ENCODE peak calls at places on chromosomes 4 and X, in seven cellular contexts. One of them, this sample, is unnamed.

GRCh38 chr4:113404846-113405245 is 355.4 kb downstream of the ANK2 start:
- DNase-seq in activated CD4-positive, alpha-beta T cell treated with anti-CD3 and anti-CD28 coated beads, Interleukin-2, amount 50 U/mL, for 1 hour: no peak
- DNase-seq in aorta: no peak
- DNase-seq in neuronal stem cell: no peak
- DNase-seq in HuH-7: no peak
- DNase-seq in Kasumi-1: no peak
- DNase-seq in CD4-positive, alpha-beta T cell: no peak
- DNase-seq in this sample: no peak

GRCh38 chr4:10281996-10282395 is 165.4 kb upstream of the WDR1 start:
- DNase-seq in activated CD4-positive, alpha-beta T cell treated with anti-CD3 and anti-CD28 coated beads, Interleukin-2, amount 50 U/mL, for 1 hour: no peak
- DNase-seq in aorta: no peak
- DNase-seq in neuronal stem cell: no peak
- DNase-seq in HuH-7: no peak
- DNase-seq in Kasumi-1: no peak
- DNase-seq in CD4-positive, alpha-beta T cell: no peak
- DNase-seq in this sample: no peak

GRCh38 chr4:1323635-1324442 is 23.2 kb upstream of the UVSSA start:
- DNase-seq in activated CD4-positive, alpha-beta T cell treated with anti-CD3 and anti-CD28 coated beads, Interleukin-2, amount 50 U/mL, for 1 hour: no peak
- DNase-seq in aorta: peak
- DNase-seq in neuronal stem cell: no peak
- DNase-seq in HuH-7: no peak
- DNase-seq in Kasumi-1: no peak
- DNase-seq in CD4-positive, alpha-beta T cell: no peak
- DNase-seq in this sample: no peak

GRCh38 chrX:13748486-13748885 is 13.9 kb downstream of the OFD1 start:
- DNase-seq in activated CD4-positive, alpha-beta T cell treated with anti-CD3 and anti-CD28 coated beads, Interleukin-2, amount 50 U/mL, for 1 hour: no peak
- DNase-seq in aorta: no peak
- DNase-seq in neuronal stem cell: no peak
- DNase-seq in HuH-7: no peak
- DNase-seq in Kasumi-1: no peak
- DNase-seq in CD4-positive, alpha-beta T cell: no peak
- DNase-seq in this sample: no peak

GRCh38 chr4:71864380-71864779 is 80.5 kb upstream of the GC start:
- DNase-seq in activated CD4-positive, alpha-beta T cell treated with anti-CD3 and anti-CD28 coated beads, Interleukin-2, amount 50 U/mL, for 1 hour: no peak
- DNase-seq in aorta: no peak
- DNase-seq in neuronal stem cell: no peak
- DNase-seq in HuH-7: no peak
- DNase-seq in Kasumi-1: no peak
- DNase-seq in CD4-positive, alpha-beta T cell: no peak
- DNase-seq in this sample: no peak

GRCh38 chrX:135973025-135973547 is 702 bp downstream of the MMGT1 start:
- DNase-seq in activated CD4-positive, alpha-beta T cell treated with anti-CD3 and anti-CD28 coated beads, Interleukin-2, amount 50 U/mL, for 1 hour: no peak
- DNase-seq in aorta: no peak
- DNase-seq in neuronal stem cell: no peak
- DNase-seq in HuH-7: no peak
- DNase-seq in Kasumi-1: peak
- DNase-seq in CD4-positive, alpha-beta T cell: no peak
- DNase-seq in this sample: no peak

GRCh38 chrX:110045988-110046387 is 43.1 kb downstream of the TMEM164 start:
- DNase-seq in activated CD4-positive, alpha-beta T cell treated with anti-CD3 and anti-CD28 coated beads, Interleukin-2, amount 50 U/mL, for 1 hour: no peak
- DNase-seq in aorta: no peak
- DNase-seq in neuronal stem cell: no peak
- DNase-seq in HuH-7: peak
- DNase-seq in Kasumi-1: peak
- DNase-seq in CD4-positive, alpha-beta T cell: no peak
- DNase-seq in this sample: peak

GRCh38 chrX:100652266-100652665 is 8.3 kb downstream of the SRPX2 start:
- DNase-seq in activated CD4-positive, alpha-beta T cell treated with anti-CD3 and anti-CD28 coated beads, Interleukin-2, amount 50 U/mL, for 1 hour: no peak
- DNase-seq in aorta: no peak
- DNase-seq in neuronal stem cell: no peak
- DNase-seq in HuH-7: no peak
- DNase-seq in Kasumi-1: no peak
- DNase-seq in CD4-positive, alpha-beta T cell: no peak
- DNase-seq in this sample: no peak

GRCh38 chr4:189279188-189279587 is 661.5 kb upstream of the FRG1 start:
- DNase-seq in activated CD4-positive, alpha-beta T cell treated with anti-CD3 and anti-CD28 coated beads, Interleukin-2, amount 50 U/mL, for 1 hour: no peak
- DNase-seq in aorta: no peak
- DNase-seq in neuronal stem cell: no peak
- DNase-seq in HuH-7: no peak
- DNase-seq in Kasumi-1: no peak
- DNase-seq in CD4-positive, alpha-beta T cell: no peak
- DNase-seq in this sample: no peak

GRCh38 chrX:145821291-145821897 is 3.8 kb downstream of the SLITRK2 start:
- DNase-seq in activated CD4-positive, alpha-beta T cell treated with anti-CD3 and anti-CD28 coated beads, Interleukin-2, amount 50 U/mL, for 1 hour: no peak
- DNase-seq in aorta: peak
- DNase-seq in neuronal stem cell: no peak
- DNase-seq in HuH-7: no peak
- DNase-seq in Kasumi-1: no peak
- DNase-seq in CD4-positive, alpha-beta T cell: no peak
- DNase-seq in this sample: peak

GRCh38 chr4:158722291-158722916 is 792 bp downstream of the PPID start:
- DNase-seq in activated CD4-positive, alpha-beta T cell treated with anti-CD3 and anti-CD28 coated beads, Interleukin-2, amount 50 U/mL, for 1 hour: no peak
- DNase-seq in aorta: no peak
- DNase-seq in neuronal stem cell: peak
- DNase-seq in HuH-7: peak
- DNase-seq in Kasumi-1: peak
- DNase-seq in CD4-positive, alpha-beta T cell: no peak
- DNase-seq in this sample: peak

GRCh38 chr4:183783933-183784622 is 121.0 kb upstream of the STOX2 start:
- DNase-seq in activated CD4-positive, alpha-beta T cell treated with anti-CD3 and anti-CD28 coated beads, Interleukin-2, amount 50 U/mL, for 1 hour: no peak
- DNase-seq in aorta: no peak
- DNase-seq in neuronal stem cell: no peak
- DNase-seq in HuH-7: no peak
- DNase-seq in Kasumi-1: no peak
- DNase-seq in CD4-positive, alpha-beta T cell: no peak
- DNase-seq in this sample: peak

GRCh38 chr4:17283251-17283650 is 228.6 kb downstream of the QDPR start:
- DNase-seq in activated CD4-positive, alpha-beta T cell treated with anti-CD3 and anti-CD28 coated beads, Interleukin-2, amount 50 U/mL, for 1 hour: no peak
- DNase-seq in aorta: no peak
- DNase-seq in neuronal stem cell: no peak
- DNase-seq in HuH-7: no peak
- DNase-seq in Kasumi-1: no peak
- DNase-seq in CD4-positive, alpha-beta T cell: no peak
- DNase-seq in this sample: no peak

GRCh38 chr4:156830356-156830755 is 141.2 kb downstream of the PDGFC start:
- DNase-seq in activated CD4-positive, alpha-beta T cell treated with anti-CD3 and anti-CD28 coated beads, Interleukin-2, amount 50 U/mL, for 1 hour: no peak
- DNase-seq in aorta: no peak
- DNase-seq in neuronal stem cell: no peak
- DNase-seq in HuH-7: no peak
- DNase-seq in Kasumi-1: no peak
- DNase-seq in CD4-positive, alpha-beta T cell: no peak
- DNase-seq in this sample: no peak

GRCh38 chrX:68186552-68187262 is 246.6 kb downstream of the OPHN1 start:
- DNase-seq in activated CD4-positive, alpha-beta T cell treated with anti-CD3 and anti-CD28 coated beads, Interleukin-2, amount 50 U/mL, for 1 hour: no peak
- DNase-seq in aorta: no peak
- DNase-seq in neuronal stem cell: no peak
- DNase-seq in HuH-7: no peak
- DNase-seq in Kasumi-1: peak
- DNase-seq in CD4-positive, alpha-beta T cell: no peak
- DNase-seq in this sample: no peak

GRCh38 chr4:3680656-3681055 is 85.5 kb upstream of the ADRA2C start:
- DNase-seq in activated CD4-positive, alpha-beta T cell treated with anti-CD3 and anti-CD28 coated beads, Interleukin-2, amount 50 U/mL, for 1 hour: no peak
- DNase-seq in aorta: peak
- DNase-seq in neuronal stem cell: no peak
- DNase-seq in HuH-7: no peak
- DNase-seq in Kasumi-1: no peak
- DNase-seq in CD4-positive, alpha-beta T cell: no peak
- DNase-seq in this sample: no peak

GRCh38 chr4:6548201-6548881 is 26.6 kb upstream of the MAN2B2 start:
- DNase-seq in activated CD4-positive, alpha-beta T cell treated with anti-CD3 and anti-CD28 coated beads, Interleukin-2, amount 50 U/mL, for 1 hour: no peak
- DNase-seq in aorta: no peak
- DNase-seq in neuronal stem cell: peak
- DNase-seq in HuH-7: peak
- DNase-seq in Kasumi-1: peak
- DNase-seq in CD4-positive, alpha-beta T cell: no peak
- DNase-seq in this sample: peak